ENCODE peak calls at places on chromosomes 11 and 22, in five cellular contexts. One of them, this sample, is unnamed.

GRCh38 chr11:97110376-97110775 is 720.6 kb downstream of the JRKL start:
- DNase-seq in activated effector memory CD4-positive, alpha-beta T cell treated with anti-CD3 and anti-CD28 coated beads, Interleukin-2, amount 50 U/mL, for 16 hours: no peak
- DNase-seq in BE2C: no peak
- DNase-seq in AG08396: no peak
- DNase-seq in amygdala: no peak
- DNase-seq in this sample: no peak

GRCh38 chr22:35150163-35151107 is 84.5 kb downstream of the ISX start:
- DNase-seq in activated effector memory CD4-positive, alpha-beta T cell treated with anti-CD3 and anti-CD28 coated beads, Interleukin-2, amount 50 U/mL, for 16 hours: peak; percentile 85
- DNase-seq in BE2C: peak; percentile 82
- DNase-seq in AG08396: peak; percentile 47
- DNase-seq in amygdala: no peak
- DNase-seq in this sample: no peak

GRCh38 chr22:32661737-32662586 is 139.5 kb upstream of the TIMP3 start:
- DNase-seq in activated effector memory CD4-positive, alpha-beta T cell treated with anti-CD3 and anti-CD28 coated beads, Interleukin-2, amount 50 U/mL, for 16 hours: no peak
- DNase-seq in BE2C: no peak
- DNase-seq in AG08396: no peak
- DNase-seq in amygdala: no peak
- DNase-seq in this sample: no peak

GRCh38 chr11:46237248-46238077 is 40.0 kb upstream of the CREB3L1 start:
- DNase-seq in activated effector memory CD4-positive, alpha-beta T cell treated with anti-CD3 and anti-CD28 coated beads, Interleukin-2, amount 50 U/mL, for 16 hours: peak; percentile 80
- DNase-seq in BE2C: peak; percentile 29
- DNase-seq in AG08396: peak; percentile 89
- DNase-seq in amygdala: no peak
- DNase-seq in this sample: peak; percentile 70

GRCh38 chr11:66680966-66681645 is 3.4 kb upstream of the RBM4B start:
- DNase-seq in activated effector memory CD4-positive, alpha-beta T cell treated with anti-CD3 and anti-CD28 coated beads, Interleukin-2, amount 50 U/mL, for 16 hours: peak; percentile 21
- DNase-seq in BE2C: no peak
- DNase-seq in AG08396: no peak
- DNase-seq in amygdala: no peak
- DNase-seq in this sample: no peak

GRCh38 chr22:44928064-44928463 is 81.7 kb downstream of the PHF21B start:
- DNase-seq in activated effector memory CD4-positive, alpha-beta T cell treated with anti-CD3 and anti-CD28 coated beads, Interleukin-2, amount 50 U/mL, for 16 hours: no peak
- DNase-seq in BE2C: no peak
- DNase-seq in AG08396: no peak
- DNase-seq in amygdala: no peak
- DNase-seq in this sample: no peak

GRCh38 chr11:68354181-68354872 is 41.9 kb downstream of the LRP5 start:
- DNase-seq in activated effector memory CD4-positive, alpha-beta T cell treated with anti-CD3 and anti-CD28 coated beads, Interleukin-2, amount 50 U/mL, for 16 hours: no peak
- DNase-seq in BE2C: peak; percentile 48
- DNase-seq in AG08396: peak; percentile 96
- DNase-seq in amygdala: no peak
- DNase-seq in this sample: peak; percentile 97

GRCh38 chr22:49009359-49010063 is 818.2 kb downstream of the BRD1 start:
- DNase-seq in activated effector memory CD4-positive, alpha-beta T cell treated with anti-CD3 and anti-CD28 coated beads, Interleukin-2, amount 50 U/mL, for 16 hours: peak; percentile 57
- DNase-seq in BE2C: no peak
- DNase-seq in AG08396: no peak
- DNase-seq in amygdala: no peak
- DNase-seq in this sample: peak; percentile 8

GRCh38 chr11:64224151-64224890 is 1.7 kb downstream of the TRPT1 start:
- DNase-seq in activated effector memory CD4-positive, alpha-beta T cell treated with anti-CD3 and anti-CD28 coated beads, Interleukin-2, amount 50 U/mL, for 16 hours: no peak
- DNase-seq in BE2C: no peak
- DNase-seq in AG08396: no peak
- DNase-seq in amygdala: no peak
- DNase-seq in this sample: no peak

GRCh38 chr11:27912916-27913315 is 195.0 kb downstream of the KIF18A start:
- DNase-seq in activated effector memory CD4-positive, alpha-beta T cell treated with anti-CD3 and anti-CD28 coated beads, Interleukin-2, amount 50 U/mL, for 16 hours: no peak
- DNase-seq in BE2C: no peak
- DNase-seq in AG08396: no peak
- DNase-seq in amygdala: no peak
- DNase-seq in this sample: no peak

GRCh38 chr22:41445171-41446056 is 1.2 kb downstream of the TOB2 start:
- DNase-seq in activated effector memory CD4-positive, alpha-beta T cell treated with anti-CD3 and anti-CD28 coated beads, Interleukin-2, amount 50 U/mL, for 16 hours: peak; percentile 72
- DNase-seq in BE2C: no peak
- DNase-seq in AG08396: no peak
- DNase-seq in amygdala: no peak
- DNase-seq in this sample: no peak

GRCh38 chr11:71407356-71407755 is 40.8 kb downstream of the DHCR7 start:
- DNase-seq in activated effector memory CD4-positive, alpha-beta T cell treated with anti-CD3 and anti-CD28 coated beads, Interleukin-2, amount 50 U/mL, for 16 hours: no peak
- DNase-seq in BE2C: no peak
- DNase-seq in AG08396: no peak
- DNase-seq in amygdala: no peak
- DNase-seq in this sample: no peak

GRCh38 chr11:95148938-95149337 is 59.3 kb downstream of the ENDOD1 start:
- DNase-seq in activated effector memory CD4-positive, alpha-beta T cell treated with anti-CD3 and anti-CD28 coated beads, Interleukin-2, amount 50 U/mL, for 16 hours: no peak
- DNase-seq in BE2C: no peak
- DNase-seq in AG08396: no peak
- DNase-seq in amygdala: no peak
- DNase-seq in this sample: no peak

GRCh38 chr22:23806837-23807236 is 20.1 kb downstream of the SMARCB1 start:
- DNase-seq in activated effector memory CD4-positive, alpha-beta T cell treated with anti-CD3 and anti-CD28 coated beads, Interleukin-2, amount 50 U/mL, for 16 hours: no peak
- DNase-seq in BE2C: no peak
- DNase-seq in AG08396: no peak
- DNase-seq in amygdala: no peak
- DNase-seq in this sample: no peak

GRCh38 chr11:117836077-117836960 is 11.8 kb upstream of the FXYD2 start:
- DNase-seq in activated effector memory CD4-positive, alpha-beta T cell treated with anti-CD3 and anti-CD28 coated beads, Interleukin-2, amount 50 U/mL, for 16 hours: peak; percentile 24
- DNase-seq in BE2C: no peak
- DNase-seq in AG08396: no peak
- DNase-seq in amygdala: no peak
- DNase-seq in this sample: peak; percentile 63

GRCh38 chr11:10650630-10651029 is 42.9 kb downstream of the IRAG1 start:
- DNase-seq in activated effector memory CD4-positive, alpha-beta T cell treated with anti-CD3 and anti-CD28 coated beads, Interleukin-2, amount 50 U/mL, for 16 hours: no peak
- DNase-seq in BE2C: no peak
- DNase-seq in AG08396: no peak
- DNase-seq in amygdala: no peak
- DNase-seq in this sample: no peak

GRCh38 chr11:59801981-59802638 is 8.5 kb downstream of the MRPL16 start:
- DNase-seq in activated effector memory CD4-positive, alpha-beta T cell treated with anti-CD3 and anti-CD28 coated beads, Interleukin-2, amount 50 U/mL, for 16 hours: no peak
- DNase-seq in BE2C: no peak
- DNase-seq in AG08396: peak; percentile 20
- DNase-seq in amygdala: no peak
- DNase-seq in this sample: no peak

GRCh38 chr22:44200451-44200850 is 19.7 kb downstream of the PARVG start:
- DNase-seq in activated effector memory CD4-positive, alpha-beta T cell treated with anti-CD3 and anti-CD28 coated beads, Interleukin-2, amount 50 U/mL, for 16 hours: peak; percentile 46
- DNase-seq in BE2C: no peak
- DNase-seq in AG08396: no peak
- DNase-seq in amygdala: no peak
- DNase-seq in this sample: no peak

GRCh38 chr11:120586072-120586471 is 74.5 kb downstream of the GRIK4 start:
- DNase-seq in activated effector memory CD4-positive, alpha-beta T cell treated with anti-CD3 and anti-CD28 coated beads, Interleukin-2, amount 50 U/mL, for 16 hours: no peak
- DNase-seq in BE2C: no peak
- DNase-seq in AG08396: no peak
- DNase-seq in amygdala: no peak
- DNase-seq in this sample: no peak

GRCh38 chr11:74612877-74613276 is 20.5 kb downstream of the POLD3 start:
- DNase-seq in activated effector memory CD4-positive, alpha-beta T cell treated with anti-CD3 and anti-CD28 coated beads, Interleukin-2, amount 50 U/mL, for 16 hours: no peak
- DNase-seq in BE2C: no peak
- DNase-seq in AG08396: no peak
- DNase-seq in amygdala: no peak
- DNase-seq in this sample: no peak